ENCODE peak calls at places on chromosome 16, in five cellular contexts. W is CD8-positive, alpha-beta T cell; R is tibial nerve; O is adrenal gland; G is CD4-positive, alpha-beta memory T cell. Q is an unnamed sample.
A peak's percentile ranks its signal among the peaks of the same experiment; 100 is the strongest.

GRCh38 chr16:24478401-24478800 is 61.0 kb upstream of the RBBP6 start:
- DNase-seq in W (no peak), R (no peak), O (no peak), G (no peak), Q (no peak)

GRCh38 chr16:21156767-21157467 is 1.6 kb upstream of the LDAF1 start:
- DNase-seq in W (no peak), R (no peak), O (peak; percentile 59), G (peak; percentile 5), Q (no peak)

GRCh38 chr16:71501562-71501961 is 12.4 kb upstream of the ZNF19 start:
- DNase-seq in W (no peak), R (no peak), O (no peak), G (no peak), Q (no peak)

GRCh38 chr16:24853830-24854229 is 8.1 kb downstream of the SLC5A11 start:
- DNase-seq in W (no peak), R (no peak), O (peak; percentile 69), G (no peak), Q (no peak)

GRCh38 chr16:79751785-79752184 is 151.2 kb upstream of the MAF start:
- DNase-seq in W (no peak), R (peak; percentile 21), O (peak; percentile 56), G (no peak), Q (no peak)

GRCh38 chr16:52563767-52564611 is 17.0 kb upstream of the TOX3 start:
- DNase-seq in W (no peak), R (no peak), O (no peak), G (no peak), Q (no peak)

GRCh38 chr16:17105239-17105721 is 365.5 kb downstream of the XYLT1 start:
- DNase-seq in W (no peak), R (no peak), O (no peak), G (no peak), Q (no peak)

GRCh38 chr16:57301126-57301817 is 16.8 kb upstream of the PLLP start:
- DNase-seq in W (no peak), R (no peak), O (no peak), G (no peak), Q (no peak)

GRCh38 chr16:51365715-51366114 is 214.6 kb upstream of the SALL1 start:
- DNase-seq in W (no peak), R (no peak), O (no peak), G (no peak), Q (no peak)

GRCh38 chr16:51540259-51540658 is 389.2 kb upstream of the SALL1 start:
- DNase-seq in W (no peak), R (no peak), O (no peak), G (no peak), Q (no peak)

GRCh38 chr16:71283612-71284011 is 5.6 kb downstream of the CMTR2 start:
- DNase-seq in W (no peak), R (no peak), O (no peak), G (no peak), Q (no peak)

GRCh38 chr16:75789237-75789636 is 62.9 kb upstream of the CPHXL start:
- DNase-seq in W (no peak), R (no peak), O (no peak), G (peak; percentile 37), Q (no peak)

GRCh38 chr16:9151597-9151996 is 60.2 kb downstream of the HAPSTR1 start:
- DNase-seq in W (no peak), R (no peak), O (no peak), G (no peak), Q (no peak)

GRCh38 chr16:52191533-52192134 is 355.3 kb downstream of the TOX3 start:
- DNase-seq in W (peak; percentile 34), R (peak; percentile 35), O (peak; percentile 87), G (peak; percentile 22), Q (peak; percentile 12)

GRCh38 chr16:54459509-54460235 is 173.1 kb upstream of the IRX3 start:
- DNase-seq in W (no peak), R (no peak), O (no peak), G (no peak), Q (no peak)

GRCh38 chr16:5056347-5056746 is 9.4 kb downstream of the C16orf89 start:
- DNase-seq in W (peak; percentile 30), R (no peak), O (no peak), G (peak; percentile 7), Q (no peak)

GRCh38 chr16:54931041-54931756 is 534 bp downstream of the IRX5 start:
- DNase-seq in W (no peak), R (no peak), O (no peak), G (no peak), Q (no peak)

GRCh38 chr16:87352818-87353217 is 30.8 kb downstream of the FBXO31 start:
- DNase-seq in W (no peak), R (no peak), O (no peak), G (no peak), Q (no peak)

DNA sequence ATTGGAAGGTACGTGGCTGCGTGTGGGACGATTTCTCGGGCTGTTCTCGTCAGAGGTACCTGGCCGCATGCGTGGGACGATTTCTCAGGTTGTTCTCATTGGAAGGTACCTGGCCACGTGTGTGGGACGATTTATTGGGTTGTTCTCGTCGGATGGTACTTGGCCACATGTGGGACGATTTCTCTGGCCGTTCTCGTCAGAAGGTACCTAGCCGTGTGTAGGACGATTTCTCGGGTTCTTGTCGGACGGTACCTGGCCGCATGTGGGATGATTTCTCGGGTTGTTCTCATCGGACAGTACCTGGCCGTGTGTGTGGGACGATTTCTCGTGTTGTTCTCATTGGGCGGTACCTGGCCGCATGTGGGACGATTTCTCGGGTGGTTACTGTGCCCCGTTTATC is 50.1 kb upstream of the GNG13 start:
- DNase-seq in W (no peak), R (no peak), O (no peak), G (no peak), Q (no peak)
- H3K9me3 ChIP-seq in W (no peaks in the 10 kb centered on the region), R (no peaks in the 10 kb centered on the region), O (no peaks in the 10 kb centered on the region), G (no peaks in the 10 kb centered on the region), Q (no peaks in the 10 kb centered on the region)

GRCh38 chr16:78667675-78668074 is 568.2 kb downstream of the WWOX start:
- DNase-seq in W (no peak), R (no peak), O (no peak), G (no peak), Q (no peak)

GRCh38 chr16:78668393-78668792 is 568.9 kb downstream of the WWOX start:
- DNase-seq in W (no peak), R (no peak), O (no peak), G (no peak), Q (no peak)

GRCh38 chr16:78663690-78664089 is 564.2 kb downstream of the WWOX start:
- DNase-seq in W (no peak), R (no peak), O (no peak), G (no peak), Q (no peak)

GRCh38 chr16:78666318-78666717 is 566.9 kb downstream of the WWOX start:
- DNase-seq in W (no peak), R (no peak), O (no peak), G (no peak), Q (no peak)

GRCh38 chr16:78665373-78665772 is 565.9 kb downstream of the WWOX start:
- DNase-seq in W (no peak), R (no peak), O (no peak), G (no peak), Q (no peak)
- H3K9me3 ChIP-seq in W (no peaks in the 10 kb centered on the region), R (no peaks in the 10 kb centered on the region), O (no peaks in the 10 kb centered on the region), G (no peaks in the 10 kb centered on the region), Q (no peaks in the 10 kb centered on the region)

DNA sequence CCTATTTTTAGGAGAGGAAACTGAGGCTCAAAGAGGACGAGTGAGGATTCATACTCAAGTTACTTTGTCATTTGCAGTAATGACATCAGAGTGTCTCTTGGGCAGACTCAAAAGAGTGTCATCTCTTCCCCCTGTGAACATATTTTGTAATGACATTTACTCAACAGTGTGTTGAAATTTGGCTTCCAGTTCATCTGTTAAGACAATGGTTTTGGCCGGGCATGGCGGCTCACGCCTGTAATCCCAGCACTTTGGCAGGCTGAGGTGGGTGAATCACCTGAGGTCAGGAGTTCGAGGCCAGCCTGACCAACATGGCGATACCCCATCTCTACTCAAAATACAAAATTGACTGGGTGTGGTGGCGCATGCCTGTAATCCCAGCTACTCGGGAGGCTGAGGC is 28.9 kb downstream of the WFDC1 start:
- DNase-seq in W (no peak), R (no peak), O (no peak), G (no peak), Q (no peak)
- H3K9me3 ChIP-seq in W (no peaks in the 10 kb centered on the region), R (no peaks in the 10 kb centered on the region), O (no peaks in the 10 kb centered on the region), G (no peaks in the 10 kb centered on the region), Q (no peaks in the 10 kb centered on the region)

DNA sequence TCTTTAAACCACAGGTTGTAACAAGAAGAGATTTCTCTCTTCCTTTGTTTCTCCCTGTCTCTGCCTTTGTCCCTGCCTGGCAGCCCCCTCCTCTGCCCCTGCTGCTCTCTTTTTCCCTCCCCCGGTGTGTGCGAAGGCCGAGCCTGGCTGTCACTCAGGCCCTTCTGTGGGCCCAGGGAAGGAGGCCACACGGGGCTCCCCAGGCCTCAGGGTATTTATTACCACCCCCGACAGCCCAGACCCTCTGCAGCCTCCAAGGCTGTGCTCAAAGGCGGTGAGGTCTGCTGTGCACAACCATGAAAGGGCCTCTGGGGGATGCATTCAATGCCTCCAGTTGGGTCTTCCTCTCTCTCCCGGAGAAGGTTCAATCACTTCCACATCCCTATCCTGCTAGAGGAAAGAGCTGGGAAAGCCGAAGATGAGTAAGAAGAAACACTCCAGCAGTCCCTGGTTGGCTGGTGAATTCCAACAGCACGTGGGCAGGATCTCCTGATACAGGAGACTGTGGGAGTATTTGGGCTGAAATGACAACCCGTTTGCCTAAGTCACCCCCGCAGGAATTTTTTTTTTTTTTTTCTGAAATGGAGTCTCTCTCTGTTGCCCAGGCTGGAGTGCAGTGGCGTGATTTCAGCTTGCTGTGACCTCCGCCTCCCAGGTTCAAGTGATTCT is 34.2 kb downstream of the ZNF423 start:
- DNase-seq in W (no peak), R (no peak), O (no peak), G (no peak), Q (no peak)
- H3K9me3 ChIP-seq in W (no peaks in the 10 kb centered on the region), R (no peaks in the 10 kb centered on the region), O (no peaks in the 10 kb centered on the region), G (no peaks in the 10 kb centered on the region), Q (no peaks in the 10 kb centered on the region)

GRCh38 chr16:59545666-59546065 is 811.5 kb upstream of the GOT2 start:
- DNase-seq in W (no peak), R (no peak), O (no peak), G (no peak), Q (no peak)
- H3K9me3 ChIP-seq in W (no peaks in the 10 kb centered on the region), R (no peaks in the 10 kb centered on the region), O (no peaks in the 10 kb centered on the region), G (no peaks in the 10 kb centered on the region), Q (no peaks in the 10 kb centered on the region)

GRCh38 chr16:89163297-89163696 is 8.3 kb upstream of the CDH15 start:
- DNase-seq in W (no peak), R (no peak), O (no peak), G (no peak), Q (no peak)
- H3K9me3 ChIP-seq in W (no peaks in the 10 kb centered on the region), R (no peaks in the 10 kb centered on the region), O (no peaks in the 10 kb centered on the region), G (no peaks in the 10 kb centered on the region), Q (no peaks in the 10 kb centered on the region)

Q was measured in T-helper 17 cell.